ENCODE peak calls at places on chromosome 14, in five cellular contexts. T is IMR-90, R is neuronal stem cell, K is mesenchymal stem cell, D is H9. L is an unnamed sample.

GRCh38 chr14:31420013-31420318 is 384 bp downstream of the HEATR5A start:
- DNase-seq in T (no peak), R (no peak), K (no peak), D (peak; percentile 72), L (no peak)

GRCh38 chr14:71165650-71166049 is 258.4 kb downstream of the PCNX1 start:
- DNase-seq in T (no peak), R (no peak), K (no peak), D (no peak), L (no peak)

GRCh38 chr14:30131698-30132097 is 204.1 kb upstream of the PRKD1 start:
- DNase-seq in T (no peak), R (no peak), K (no peak), D (no peak), L (no peak)

GRCh38 chr14:72402429-72402772 is 470.2 kb downstream of the RGS6 start:
- DNase-seq in T (no peak), R (no peak), K (no peak), D (no peak), L (no peak)

GRCh38 chr14:95038521-95039250 is 118.6 kb downstream of the DICER1 start:
- DNase-seq in T (no peak), R (no peak), K (no peak), D (no peak), L (no peak)

GRCh38 chr14:90740946-90741681 is 75.1 kb downstream of the TTC7B start:
- DNase-seq in T (no peak), R (no peak), K (no peak), D (no peak), L (peak; percentile 39)

GRCh38 chr14:35341454-35342159 is 49.4 kb downstream of the PSMA6 start:
- DNase-seq in T (peak; percentile 72), R (no peak), K (peak; percentile 60), D (peak; percentile 85), L (no peak)

GRCh38 chr14:37590096-37590809 is 4.8 kb downstream of the FOXA1 start:
- DNase-seq in T (no peak), R (no peak), K (peak; percentile 3), D (no peak), L (no peak)

GRCh38 chr14:58107947-58108552 is 44.0 kb downstream of the ARMH4 start:
- DNase-seq in T (peak; percentile 79), R (peak; percentile 35), K (peak; percentile 65), D (no peak), L (no peak)

GRCh38 chr14:104243200-104243599 is 104.8 kb downstream of the KIF26A start:
- DNase-seq in T (no peak), R (no peak), K (no peak), D (no peak), L (no peak)

GRCh38 chr14:52351191-52351560 is 37.1 kb downstream of the PTGER2 start:
- DNase-seq in T (peak; percentile 57), R (no peak), K (peak; percentile 73), D (no peak), L (no peak)

GRCh38 chr14:34997762-34998161 is 15.0 kb downstream of the SRP54 start:
- DNase-seq in T (no peak), R (peak; percentile 61), K (peak; percentile 24), D (no peak), L (no peak)

GRCh38 chr14:59354666-59355065 is 110.5 kb downstream of the GPR135 start:
- DNase-seq in T (peak; percentile 88), R (no peak), K (peak; percentile 53), D (no peak), L (no peak)

GRCh38 chr14:90518941-90519256 is 122.1 kb downstream of the CALM1 start:
- DNase-seq in T (peak; percentile 11), R (no peak), K (peak; percentile 14), D (peak; percentile 68), L (peak; percentile 91)

GRCh38 chr14:97788846-97789528 is 991.8 kb downstream of the VRK1 start:
- DNase-seq in T (no peak), R (no peak), K (no peak), D (no peak), L (no peak)

GRCh38 chr14:61064210-61064609 is 83.2 kb downstream of the SLC38A6 start:
- DNase-seq in T (no peak), R (no peak), K (no peak), D (no peak), L (no peak)

GRCh38 chr14:20631821-20632389 is 9.6 kb downstream of the OR6S1 start:
- DNase-seq in T (peak; percentile 56), R (no peak), K (peak; percentile 69), D (peak; percentile 74), L (no peak)

GRCh38 chr14:62322216-62322615 is 560.0 kb downstream of the SNAPC1 start:
- DNase-seq in T (no peak), R (no peak), K (no peak), D (no peak), L (no peak)

GRCh38 chr14:88553886-88554457 is 835 bp downstream of the PTPN21 start:
- DNase-seq in T (peak; percentile 8), R (no peak), K (peak; percentile 37), D (no peak), L (no peak)

GRCh38 chr14:106845286-106846087 is 1319.1 kb downstream of the TMEM121 start:
- DNase-seq in T (no peak), R (no peak), K (no peak), D (no peak), L (no peak)

GRCh38 chr14:101017209-101017608 is 113.7 kb upstream of the RTL1 start:
- DNase-seq in T (peak; percentile 51), R (no peak), K (no peak), D (peak; percentile 8), L (peak; percentile 23)

GRCh38 chr14:29925736-29926135 is 1.9 kb downstream of the PRKD1 start:
- DNase-seq in T (peak; percentile 49), R (no peak), K (no peak), D (no peak), L (no peak)

GRCh38 chr14:46053221-46053620 is 598.4 kb downstream of the RPL10L start:
- DNase-seq in T (no peak), R (no peak), K (peak; percentile 35), D (no peak), L (no peak)

GRCh38 chr14:101151226-101151929 is 247.9 kb upstream of the RTL1 start:
- DNase-seq in T (no peak), R (no peak), K (no peak), D (peak; percentile 51), L (no peak)

GRCh38 chr14:101054671-101055070 is 151.1 kb upstream of the RTL1 start:
- DNase-seq in T (peak; percentile 43), R (no peak), K (no peak), D (no peak), L (no peak)

GRCh38 chr14:100532154-100532915 is 54.9 kb downstream of the BEGAIN start:
- DNase-seq in T (peak; percentile 13), R (no peak), K (no peak), D (peak; percentile 18), L (no peak)

GRCh38 chr14:56754966-56755365 is 55.3 kb downstream of the OTX2 start:
- DNase-seq in T (no peak), R (no peak), K (no peak), D (no peak), L (no peak)

GRCh38 chr14:99627100-99627499 is 17.8 kb upstream of the HHIPL1 start:
- DNase-seq in T (no peak), R (no peak), K (no peak), D (no peak), L (no peak)

GRCh38 chr14:105894125-105894977 is 368.0 kb downstream of the TMEM121 start:
- DNase-seq in T (no peak), R (no peak), K (no peak), D (no peak), L (no peak)

GRCh38 chr14:95480109-95480886 is 36.2 kb downstream of the SYNE3 start:
- DNase-seq in T (peak; percentile 31), R (no peak), K (peak; percentile 53), D (no peak), L (no peak)

GRCh38 chr14:105930572-105930971 is 404.2 kb downstream of the TMEM121 start:
- DNase-seq in T (no peak), R (no peak), K (no peak), D (no peak), L (no peak)

GRCh38 chr14:94322648-94323570 is at the start of gene SERPINA6:
- DNase-seq in T (peak; percentile 22), R (no peak), K (no peak), D (no peak), L (no peak)

GRCh38 chr14:55572578-55572977 is 7.4 kb upstream of the KTN1 start:
- DNase-seq in T (no peak), R (no peak), K (no peak), D (no peak), L (no peak)

GRCh38 chr14:22526744-22527143 is 62.3 kb downstream of the DAD1 start:
- DNase-seq in T (no peak), R (no peak), K (no peak), D (no peak), L (no peak)

DNA sequence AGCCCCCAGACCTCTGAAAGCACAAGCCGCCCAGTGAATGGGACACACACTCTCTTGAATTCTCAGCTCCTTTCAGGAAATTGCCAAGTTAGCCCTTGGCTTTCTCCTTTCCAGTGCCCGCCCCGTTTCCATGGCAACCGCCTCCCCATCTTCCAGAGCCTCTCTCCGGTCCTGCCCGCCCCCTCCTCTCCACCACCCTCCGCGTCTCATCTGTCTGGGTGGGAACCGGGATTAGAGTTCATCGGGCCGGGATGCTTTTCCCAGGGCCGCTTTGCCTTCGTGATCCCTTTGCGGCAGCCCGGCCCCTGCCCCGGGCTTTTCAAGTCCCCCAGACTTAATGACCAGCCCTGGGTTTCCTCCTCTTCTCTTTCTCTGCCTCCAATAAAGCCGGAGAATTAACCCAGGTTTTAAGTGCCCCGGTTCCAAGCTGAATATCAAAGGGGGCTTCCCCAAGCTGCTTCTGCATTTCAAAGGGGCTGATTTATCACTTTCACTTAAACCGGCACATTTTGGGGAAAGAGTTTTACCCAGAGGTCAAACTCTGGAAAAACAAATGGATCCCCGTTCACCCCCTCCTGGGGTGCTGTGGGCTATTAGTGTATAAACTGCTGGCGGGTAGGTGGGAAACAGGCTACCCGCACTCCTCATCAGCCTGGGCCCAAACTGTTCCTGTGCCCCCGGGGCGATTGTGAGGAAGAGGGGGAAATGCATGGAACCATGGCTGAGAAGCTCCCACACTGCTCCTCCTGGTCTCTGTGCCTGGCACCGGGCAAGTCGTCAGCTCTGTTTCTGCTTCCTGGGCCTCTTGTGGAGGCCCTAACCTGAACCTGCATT is 101.6 kb downstream of the ZFP36L1 start:
- DNase-seq in T (no peak), R (peak; percentile 79), K (no peak), D (peak; percentile 68), L (no peak)
- H4K91ac ChIP-seq in T (peak overlapping the region; percentile 21), R (no peak overlapping the region), K (peak overlapping the region; percentile 14), D (no peak overlapping the region), L (no peak overlapping the region)

GRCh38 chr14:77843155-77843554 is 43.2 kb downstream of the ADCK1 start:
- DNase-seq in T (no peak), R (no peak), K (no peak), D (no peak), L (no peak)
- H4K91ac ChIP-seq in T (no peak overlapping the region), R (no peak overlapping the region), K (no peak overlapping the region), D (no peak overlapping the region), L (no peak overlapping the region)

GRCh38 chr14:75811862-75812505 is 150.9 kb downstream of the TTLL5 start:
- DNase-seq in T (no peak), R (no peak), K (no peak), D (no peak), L (no peak)

GRCh38 chr14:75811136-75811839 is 150.2 kb downstream of the TTLL5 start:
- DNase-seq in T (no peak), R (no peak), K (no peak), D (no peak), L (no peak)

GRCh38 chr14:75812592-75812991 is 151.5 kb downstream of the TTLL5 start:
- DNase-seq in T (no peak), R (no peak), K (no peak), D (no peak), L (no peak)
- H4K91ac ChIP-seq in T (no peak overlapping the region), R (no peak overlapping the region), K (no peak overlapping the region), D (no peak overlapping the region), L (no peak overlapping the region)

GRCh38 chr14:49017451-49017850 is 568.7 kb downstream of the RPS29 start:
- DNase-seq in T (no peak), R (no peak), K (no peak), D (no peak), L (no peak)
- H4K91ac ChIP-seq in T (no peak overlapping the region), R (no peak overlapping the region), K (no peak overlapping the region), D (no peak overlapping the region), L (no peak overlapping the region)

L was measured in H1.